ENCODE peak calls at places on chromosomes 4 and X, in four cellular contexts. O is K562, X is GM12878, E is endothelial cell of umbilical vein. J is an unnamed sample.

GRCh38 chr4:151807220-151807619 is 46.4 kb upstream of the GATB start:
- DNase-seq in O (no peak), X (no peak), E (no peak), J (no peak)

GRCh38 chr4:36757623-36758311 is 476.4 kb downstream of the DTHD1 start:
- DNase-seq in O (peak; percentile 17), X (no peak), E (no peak), J (no peak)

GRCh38 chr4:48699470-48699869 is 80.6 kb downstream of the FRYL start:
- DNase-seq in O (no peak), X (no peak), E (no peak), J (no peak)

GRCh38 chrX:15129412-15129811 is 140.5 kb downstream of the ASB9 start:
- DNase-seq in O (no peak), X (no peak), E (no peak), J (no peak)

GRCh38 chr4:79257953-79258613 is 67.8 kb downstream of the NAA11 start:
- DNase-seq in O (no peak), X (no peak), E (no peak), J (no peak)

GRCh38 chr4:102268355-102268754 is 76.9 kb downstream of the SLC39A8 start:
- DNase-seq in O (no peak), X (no peak), E (no peak), J (no peak)

GRCh38 chr4:61493470-61493869 is 293.3 kb downstream of the ADGRL3 start:
- DNase-seq in O (no peak), X (no peak), E (no peak), J (no peak)

GRCh38 chr4:63122955-63123354 is 1286.3 kb downstream of the TECRL start:
- DNase-seq in O (no peak), X (no peak), E (no peak), J (no peak)

GRCh38 chr4:6354626-6355025 is 85.0 kb downstream of the WFS1 start:
- DNase-seq in O (no peak), X (no peak), E (no peak), J (no peak)

GRCh38 chr4:55768291-55768690 is 51.3 kb upstream of the EXOC1L start:
- DNase-seq in O (peak; percentile 23), X (no peak), E (peak; percentile 57), J (peak; percentile 70)

GRCh38 chrX:15150578-15150977 is 119.3 kb downstream of the ASB9 start:
- DNase-seq in O (no peak), X (no peak), E (no peak), J (no peak)

GRCh38 chr4:89469930-89470375 is 162.4 kb upstream of the GPRIN3 start:
- DNase-seq in O (no peak), X (peak; percentile 25), E (peak; percentile 59), J (peak; percentile 98)

GRCh38 chr4:137283737-137284136 is 248.6 kb downstream of the PCDH18 start:
- DNase-seq in O (no peak), X (no peak), E (no peak), J (peak; percentile 39)

GRCh38 chrX:154719132-154719675 is 31.7 kb downstream of the GAB3 start:
- DNase-seq in O (peak; percentile 69), X (no peak), E (peak; percentile 57), J (peak; percentile 85)

GRCh38 chrX:45472968-45473367 is 272.3 kb upstream of the DIPK2B start:
- DNase-seq in O (no peak), X (no peak), E (peak; percentile 76), J (peak; percentile 68)

GRCh38 chr4:151434183-151434860 is 25.3 kb downstream of the FHIP1A start:
- DNase-seq in O (no peak), X (no peak), E (no peak), J (peak; percentile 19)

GRCh38 chr4:184064877-184065276 is 152.8 kb downstream of the ENPP6 start:
- DNase-seq in O (no peak), X (no peak), E (no peak), J (no peak)

GRCh38 chr4:86031927-86032326 is 327.9 kb downstream of the MAPK10 start:
- DNase-seq in O (no peak), X (no peak), E (no peak), J (no peak)

GRCh38 chrX:104310084-104310483 is 55.4 kb upstream of the ESX1 start:
- DNase-seq in O (peak; percentile 1), X (no peak), E (peak; percentile 39), J (peak; percentile 47)

GRCh38 chr4:55080174-55080865 is 45.1 kb downstream of the KDR start:
- DNase-seq in O (no peak), X (no peak), E (no peak), J (no peak)

GRCh38 chrX:111581086-111581485 is 69.6 kb downstream of the SERTM2 start:
- DNase-seq in O (no peak), X (no peak), E (no peak), J (no peak)

GRCh38 chr4:128979934-128980333 is 113.4 kb downstream of the SCLT1 start:
- DNase-seq in O (peak; percentile 24), X (no peak), E (peak; percentile 72), J (peak; percentile 86)

GRCh38 chr4:58303456-58303855 is 1193.3 kb upstream of the IGFBP7 start:
- DNase-seq in O (no peak), X (no peak), E (no peak), J (no peak)

GRCh38 chrX:148836741-148837140 is 336.3 kb downstream of the AFF2 start:
- DNase-seq in O (no peak), X (no peak), E (no peak), J (no peak)

GRCh38 chr4:40934671-40935070 is 184.9 kb downstream of the NSUN7 start:
- DNase-seq in O (no peak), X (no peak), E (no peak), J (no peak)

GRCh38 chr4:61200195-61200990 is at the start of gene ADGRL3:
- DNase-seq in O (no peak), X (no peak), E (no peak), J (peak; percentile 6)

GRCh38 chr4:41538887-41539498 is 1.0 kb downstream of the LIMCH1 start:
- DNase-seq in O (no peak), X (no peak), E (peak; percentile 50), J (no peak)

GRCh38 chrX:39946822-39947221 is 150.9 kb downstream of the BCOR start:
- DNase-seq in O (no peak), X (no peak), E (peak; percentile 29), J (peak; percentile 81)

GRCh38 chr4:39713691-39714090 is 15.8 kb downstream of the UBE2K start:
- DNase-seq in O (no peak), X (no peak), E (no peak), J (peak; percentile 78)

GRCh38 chr4:110005461-110006056 is 92.9 kb downstream of the EGF start:
- DNase-seq in O (peak; percentile 65), X (peak; percentile 43), E (peak; percentile 62), J (peak; percentile 78)

GRCh38 chrX:13130776-13131175 is 86.4 kb upstream of the FAM9C start:
- DNase-seq in O (no peak), X (no peak), E (no peak), J (peak; percentile 8)

GRCh38 chr4:90992213-90992612 is 865.0 kb downstream of the CCSER1 start:
- DNase-seq in O (no peak), X (no peak), E (no peak), J (no peak)

GRCh38 chr4:80362578-80363181 is 27.1 kb downstream of the CFAP299 start:
- DNase-seq in O (peak; percentile 48), X (no peak), E (peak; percentile 4), J (peak; percentile 51)

GRCh38 chrX:110281377-110281776 is 36.5 kb downstream of the AMMECR1 start:
- DNase-seq in O (no peak), X (no peak), E (no peak), J (no peak)
- H3K4me1 ChIP-seq in O (no peaks in the 10 kb centered on the region), X (peaks cover 3% of the 10 kb centered on the region), E (peaks cover 5% of the 10 kb centered on the region), J (peaks cover 4% of the 10 kb centered on the region)

GRCh38 chrX:118977424-118977823 is 3.0 kb downstream of the LONRF3 start:
- DNase-seq in O (no peak), X (no peak), E (no peak), J (no peak)

GRCh38 chrX:118974908-118975671 is 672 bp downstream of the LONRF3 start:
- DNase-seq in O (peak; percentile 67), X (no peak), E (peak; percentile 36), J (no peak)

GRCh38 chrX:118976599-118977340 is 2.4 kb downstream of the LONRF3 start:
- DNase-seq in O (peak; percentile 21), X (no peak), E (no peak), J (no peak)

GRCh38 chrX:118975831-118976598 is 1.6 kb downstream of the LONRF3 start:
- DNase-seq in O (peak; percentile 70), X (no peak), E (peak; percentile 63), J (peak; percentile 3)

GRCh38 chrX:118978451-118978850 is 4.0 kb downstream of the LONRF3 start:
- DNase-seq in O (no peak), X (no peak), E (no peak), J (no peak)
- TF ChIP-seq FOS in O (no peak), X (no peak), E (no peak), J (no peak)

DNA sequence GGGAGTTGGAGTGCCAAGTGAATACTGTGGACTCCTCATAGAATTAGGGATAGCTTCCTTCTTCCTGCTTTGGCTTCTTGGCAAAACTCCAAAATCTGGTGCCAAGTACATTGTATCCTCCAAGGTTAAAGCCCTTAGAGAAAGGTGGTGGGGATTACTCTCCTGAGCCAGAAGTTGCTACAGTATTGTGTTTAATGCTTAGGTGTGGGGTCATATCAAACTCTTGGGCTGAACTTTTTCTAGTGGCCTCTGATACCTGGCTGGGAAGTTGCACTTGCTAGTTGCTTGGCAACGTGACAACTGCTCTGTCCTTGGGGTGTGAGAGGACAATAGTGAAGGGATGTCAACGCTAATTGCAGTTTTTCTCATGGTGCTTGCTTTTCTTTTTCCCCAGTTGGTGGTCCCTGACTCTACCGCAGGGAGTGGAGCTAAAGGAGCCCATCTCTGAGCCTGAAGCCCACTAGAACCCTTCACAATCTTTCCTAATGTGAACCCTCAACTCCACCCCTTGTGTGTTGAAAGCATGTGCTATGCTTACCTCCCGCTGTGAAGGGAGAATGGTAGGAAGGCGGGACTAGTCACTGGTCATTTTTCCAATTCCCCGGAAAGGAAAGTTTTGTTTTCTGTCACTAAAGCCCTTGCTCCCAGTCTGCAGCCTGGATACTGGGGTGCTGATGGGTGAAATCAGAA is 35.5 kb downstream of the DLG3 start:
- DNase-seq in O (no peak), X (no peak), E (peak; percentile 8), J (no peak)
- H3K4me1 ChIP-seq in O (no peaks in the 10 kb centered on the region), X (no peaks in the 10 kb centered on the region), E (peaks cover 40% of the 10 kb centered on the region), J (peaks cover 22% of the 10 kb centered on the region)

GRCh38 chrX:119273807-119274192 is 37.7 kb downstream of the PGRMC1 start:
- DNase-seq in O (no peak), X (no peak), E (no peak), J (no peak)

GRCh38 chrX:119272882-119273806 is 37.1 kb downstream of the PGRMC1 start:
- DNase-seq in O (no peak), X (no peak), E (peak; percentile 19), J (peak; percentile 21)
- TF ChIP-seq FOS in O (no peak), X (no peak), E (no peak), J (no peak)

GRCh38 chr4:51995647-51996046 is 24.5 kb downstream of the LRRC66 start:
- DNase-seq in O (no peak), X (no peak), E (no peak), J (no peak)
- H3K4me1 ChIP-seq in O (no peaks in the 10 kb centered on the region), X (no peaks in the 10 kb centered on the region), E (no peaks in the 10 kb centered on the region), J (no peaks in the 10 kb centered on the region)

GRCh38 chr4:13872145-13872544 is 244.6 kb upstream of the BOD1L1 start:
- DNase-seq in O (no peak), X (no peak), E (no peak), J (peak; percentile 59)
- TF ChIP-seq FOS in O (no peak), X (no peak), E (no peak), J (peak; percentile 24)

J was measured in IMR-90.